ENCODE peak calls at places on chromosomes 2 and 18, in ten cellular contexts. E is natural killer cell, K is osteocyte, V is A549, L is neural crest cell, D is stomach, H is fibroblast of lung, X is nephron progenitor cell, W is neural progenitor cell, S is brain microvascular endothelial cell. U is an unnamed sample.

GRCh38 chr2:53911434-53912189 is 51.8 kb upstream of the GPR75 start:
- DNase-seq in E (no peak), K (no peak), V (no peak), L (no peak), D (no peak), H (peak), X (no peak), W (no peak), S (no peak), U (no peak)

GRCh38 chr2:157809212-157809611 is 66.9 kb downstream of the ACVR1 start:
- DNase-seq in E (no peak), K (no peak), V (no peak), L (no peak), D (no peak), H (peak), X (no peak), W (no peak), S (peak), U (no peak)

GRCh38 chr2:30798536-30798991 is 8.7 kb downstream of the CAPN13 start:
- DNase-seq in E (no peak), K (no peak), V (no peak), L (no peak), D (no peak), H (no peak), X (no peak), W (no peak), S (no peak), U (no peak)

GRCh38 chr2:113072584-113072983 is 4.8 kb downstream of the IL1F10 start:
- DNase-seq in E (no peak), K (no peak), V (no peak), L (no peak), D (no peak), H (no peak), X (no peak), W (no peak), S (no peak), U (no peak)

GRCh38 chr2:232162191-232162590 is 200.7 kb downstream of the DIS3L2 start:
- DNase-seq in E (no peak), K (no peak), V (no peak), L (no peak), D (no peak), H (peak), X (no peak), W (no peak), S (peak), U (no peak)

GRCh38 chr2:102359527-102359926 is 3.9 kb downstream of the IL18R1 start:
- DNase-seq in E (no peak), K (no peak), V (no peak), L (no peak), D (no peak), H (no peak), X (no peak), W (no peak), S (no peak), U (no peak)

GRCh38 chr2:179932786-179933185 is 71.4 kb upstream of the ZNF385B start:
- DNase-seq in E (no peak), K (no peak), V (no peak), L (no peak), D (no peak), H (peak), X (no peak), W (no peak), S (no peak), U (no peak)

GRCh38 chr2:2771721-2772411 is 440.8 kb upstream of the MYT1L start:
- DNase-seq in E (no peak), K (no peak), V (no peak), L (no peak), D (no peak), H (no peak), X (no peak), W (no peak), S (no peak), U (no peak)

GRCh38 chr2:212843409-212844199 is 305.0 kb upstream of the ERBB4 start:
- DNase-seq in E (no peak), K (no peak), V (no peak), L (no peak), D (no peak), H (peak), X (no peak), W (no peak), S (peak), U (no peak)

GRCh38 chr2:241540766-241541561 is 17.6 kb upstream of the BOK start:
- DNase-seq in E (peak), K (no peak), V (peak), L (peak), D (peak), H (peak), X (peak), W (peak), S (peak), U (peak)

GRCh38 chr2:186575302-186575701 is 14.6 kb upstream of the ITGAV start:
- DNase-seq in E (no peak), K (no peak), V (peak), L (no peak), D (no peak), H (peak), X (no peak), W (no peak), S (peak), U (peak)

GRCh38 chr2:39142012-39142346 is 21.1 kb upstream of the SOS1 start:
- DNase-seq in E (no peak), K (no peak), V (no peak), L (no peak), D (no peak), H (no peak), X (no peak), W (no peak), S (no peak), U (no peak)

GRCh38 chr2:9757430-9758287 is 85.6 kb upstream of the TAF1B start:
- DNase-seq in E (no peak), K (no peak), V (no peak), L (no peak), D (no peak), H (peak), X (peak), W (peak), S (no peak), U (no peak)

GRCh38 chr18:67969458-67969857 is 452.9 kb upstream of the DSEL start:
- DNase-seq in E (no peak), K (no peak), V (no peak), L (no peak), D (no peak), H (no peak), X (no peak), W (no peak), S (no peak), U (no peak)

GRCh38 chr2:218744615-218745014 is 34.0 kb downstream of the TTLL4 start:
- DNase-seq in E (no peak), K (no peak), V (no peak), L (no peak), D (no peak), H (no peak), X (no peak), W (no peak), S (no peak), U (no peak)

GRCh38 chr2:64654063-64654811 is 524 bp upstream of the SERTAD2 start:
- DNase-seq in E (peak), K (peak), V (peak), L (peak), D (peak), H (peak), X (peak), W (peak), S (peak), U (peak)

GRCh38 chr2:111226797-111227700 is 106.3 kb downstream of the BCL2L11 start:
- DNase-seq in E (no peak), K (no peak), V (no peak), L (no peak), D (no peak), H (peak), X (no peak), W (no peak), S (peak), U (no peak)

GRCh38 chr2:77910136-77910535 is 388.0 kb upstream of the LRRTM4 start:
- DNase-seq in E (no peak), K (no peak), V (no peak), L (no peak), D (no peak), H (no peak), X (no peak), W (no peak), S (no peak), U (no peak)

GRCh38 chr2:180747728-180748127 is 232.7 kb upstream of the UBE2E3 start:
- DNase-seq in E (no peak), K (no peak), V (no peak), L (no peak), D (no peak), H (peak), X (no peak), W (no peak), S (no peak), U (peak)

GRCh38 chr2:24913896-24914295 is 6.1 kb downstream of the ADCY3 start:
- DNase-seq in E (no peak), K (no peak), V (no peak), L (no peak), D (no peak), H (no peak), X (no peak), W (no peak), S (no peak), U (no peak)

GRCh38 chr2:144509001-144509545 is 10.8 kb downstream of the ZEB2 start:
- DNase-seq in E (no peak), K (no peak), V (no peak), L (no peak), D (no peak), H (no peak), X (no peak), W (peak), S (no peak), U (no peak)

GRCh38 chr2:232980683-232981082 is 32.4 kb downstream of the NGEF start:
- DNase-seq in E (no peak), K (peak), V (peak), L (no peak), D (no peak), H (peak), X (no peak), W (no peak), S (peak), U (no peak)

GRCh38 chr2:113209869-113210305 is 36.1 kb downstream of the PSD4 start:
- DNase-seq in E (no peak), K (no peak), V (no peak), L (no peak), D (no peak), H (no peak), X (no peak), W (no peak), S (no peak), U (no peak)

GRCh38 chr18:48412339-48412929 is 3.3 kb upstream of the ZBTB7C start:
- DNase-seq in E (no peak), K (no peak), V (peak), L (peak), D (no peak), H (no peak), X (peak), W (peak), S (no peak), U (peak)

GRCh38 chr18:25420091-25420490 is 68.1 kb upstream of the ZNF521 start:
- DNase-seq in E (no peak), K (no peak), V (no peak), L (no peak), D (no peak), H (no peak), X (peak), W (no peak), S (no peak), U (no peak)

GRCh38 chr2:42238644-42239288 is 69.6 kb downstream of the EML4 start:
- DNase-seq in E (no peak), K (no peak), V (peak), L (no peak), D (peak), H (no peak), X (peak), W (peak), S (no peak), U (peak)

GRCh38 chr2:86382108-86382507 is 44.7 kb upstream of the REEP1 start:
- DNase-seq in E (no peak), K (no peak), V (no peak), L (no peak), D (no peak), H (no peak), X (no peak), W (no peak), S (no peak), U (no peak)

GRCh38 chr18:23226930-23227728 is 91.8 kb downstream of the CABLES1 start:
- DNase-seq in E (no peak), K (no peak), V (no peak), L (no peak), D (no peak), H (peak), X (no peak), W (no peak), S (peak), U (peak)

DNA sequence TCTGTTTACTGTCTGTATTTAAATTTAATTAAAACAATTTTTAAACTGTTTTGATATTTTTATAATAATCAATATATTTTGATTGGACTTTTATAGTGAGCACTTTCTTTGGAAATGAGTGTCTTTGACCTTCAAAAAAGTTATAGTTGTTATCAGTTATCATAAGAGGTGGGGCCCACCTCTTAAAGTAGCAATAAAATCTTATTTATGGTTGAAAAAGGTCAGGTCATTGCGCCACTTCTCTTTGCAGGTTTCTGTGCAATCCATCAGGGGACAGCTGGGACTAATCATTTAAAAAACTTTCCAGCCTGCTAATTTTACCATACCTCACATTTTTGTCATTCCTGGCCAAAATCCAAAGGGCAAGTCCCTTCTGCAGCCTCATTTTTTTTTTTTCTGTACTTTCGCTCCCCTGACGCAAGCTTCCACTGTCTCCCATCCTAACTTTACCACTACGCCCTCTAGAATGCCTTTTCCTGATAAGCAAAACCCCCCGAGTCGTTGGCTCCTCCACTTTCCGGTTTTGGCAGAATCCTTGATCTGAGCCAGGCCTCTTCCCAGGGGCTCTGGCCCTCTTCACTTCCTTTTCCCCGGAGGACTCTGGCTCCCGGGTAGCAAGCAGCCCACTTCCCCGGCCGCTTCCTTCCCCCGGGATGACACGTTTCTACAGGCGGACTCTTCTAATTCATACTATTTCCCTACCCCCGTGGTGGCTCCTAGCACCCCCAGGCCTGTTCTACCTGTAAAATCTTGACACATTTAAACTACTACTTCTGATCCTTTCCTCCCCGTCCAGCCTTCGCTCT is 1.1 kb upstream of the SEH1L start:
- DNase-seq in E (no peak), K (no peak), V (peak), L (no peak), D (peak), H (peak), X (peak), W (peak), S (peak), U (peak)
- TF ChIP-seq CTCF in E (no peak), K (no peak), V (no peak), L (no peak), D (no peak), H (peak), X (no peak), W (no peak), S (no peak), U (no peak)

DNA sequence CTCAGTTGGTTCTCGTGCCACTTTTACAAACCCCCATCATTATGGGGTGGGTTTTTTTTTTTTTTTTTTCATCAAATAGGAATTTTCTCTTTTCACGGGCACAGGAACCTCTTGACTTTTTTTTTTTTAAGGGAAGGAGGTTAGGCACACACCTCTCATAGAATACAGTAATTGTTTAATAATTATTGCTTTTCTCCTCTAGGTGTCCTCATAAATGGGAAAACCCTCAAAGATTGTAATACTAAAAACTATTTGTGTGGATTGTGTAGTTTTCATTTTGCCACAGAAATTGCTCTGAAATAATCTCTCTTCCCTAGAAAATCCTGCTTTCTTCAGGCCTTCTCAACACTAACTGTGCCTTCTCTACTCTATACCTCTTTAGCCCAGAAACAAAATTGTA is 147.3 kb downstream of the GREB1L start:
- DNase-seq in E (no peak), K (no peak), V (no peak), L (no peak), D (no peak), H (no peak), X (no peak), W (no peak), S (no peak), U (no peak)
- TF ChIP-seq CTCF in E (no peak), K (no peak), V (peak), L (no peak), D (no peak), H (no peak), X (no peak), W (no peak), S (no peak), U (no peak)

GRCh38 chr2:197813093-197813787 is 8.8 kb downstream of the PLCL1 start:
- DNase-seq in E (no peak), K (no peak), V (peak), L (no peak), D (no peak), H (peak), X (no peak), W (no peak), S (peak), U (peak)
- TF ChIP-seq CTCF in E (peak), K (peak), V (peak), L (peak), D (peak), H (peak), X (peak), W (peak), S (peak), U (peak)

DNA sequence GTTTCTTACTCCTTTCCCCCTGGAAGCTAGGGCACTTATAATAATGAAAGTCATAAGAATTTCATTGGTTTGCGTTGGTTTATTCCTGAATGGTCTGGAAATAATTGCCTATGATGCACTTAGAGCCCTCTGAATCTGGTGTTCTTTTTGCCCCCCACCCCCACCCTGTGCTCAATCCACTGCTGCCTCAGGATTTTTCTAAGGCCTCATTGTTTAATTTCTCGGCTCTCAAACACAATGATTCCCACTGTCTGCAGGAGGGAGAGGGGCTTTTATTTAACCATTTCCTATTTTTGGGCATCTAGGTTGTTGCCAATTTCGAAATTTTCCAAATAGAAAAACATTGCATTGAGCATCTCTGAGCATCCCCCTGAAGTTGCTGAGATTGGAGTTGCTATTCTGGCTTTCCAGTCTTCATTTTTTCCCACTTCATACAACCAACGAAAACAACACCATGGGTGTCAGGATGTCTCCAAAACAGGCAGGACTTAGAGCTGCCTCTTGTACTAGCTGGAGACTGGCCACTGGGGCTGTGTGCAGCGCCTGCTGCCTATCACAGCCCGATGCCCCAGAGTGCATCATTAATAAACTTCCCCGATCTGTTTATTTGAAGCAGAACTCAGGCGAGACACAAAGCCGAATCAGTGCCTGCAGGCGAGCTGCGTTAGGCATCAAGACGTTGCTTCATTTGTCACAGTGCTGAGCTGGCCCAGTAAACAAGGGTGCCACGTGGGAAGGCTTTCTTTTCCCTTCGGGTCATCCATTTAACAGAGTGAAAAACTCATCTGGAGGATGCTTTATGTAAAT is 1.8 kb upstream of the PCARE start:
- DNase-seq in E (no peak), K (peak), V (no peak), L (peak), D (no peak), H (peak), X (no peak), W (peak), S (peak), U (no peak)
- TF ChIP-seq CTCF in E (no peak), K (no peak), V (no peak), L (no peak), D (no peak), H (no peak), X (no peak), W (no peak), S (peak), U (no peak)

GRCh38 chr2:1051075-1051474 is 100.4 kb downstream of the SNTG2 start:
- DNase-seq in E (no peak), K (no peak), V (peak), L (no peak), D (no peak), H (peak), X (no peak), W (no peak), S (peak), U (no peak)
- TF ChIP-seq CTCF in E (no peak), K (peak), V (no peak), L (peak), D (no peak), H (no peak), X (peak), W (peak), S (peak), U (no peak)

GRCh38 chr2:69227717-69228116 is 159.3 kb downstream of the GFPT1 start:
- DNase-seq in E (no peak), K (no peak), V (peak), L (no peak), D (no peak), H (no peak), X (no peak), W (no peak), S (no peak), U (no peak)
- TF ChIP-seq CTCF in E (no peak), K (no peak), V (no peak), L (no peak), D (no peak), H (no peak), X (no peak), W (no peak), S (no peak), U (no peak)